ENCODE peak calls at places on chromosomes 7 and 10, in eight cellular contexts. One of them, this sample, is unnamed.
A peak's percentile ranks its signal among the peaks of the same experiment; 100 is the strongest.

GRCh38 chr7:11911900-11912299 is 79.9 kb upstream of the THSD7A start:
- DNase-seq in A549: no peak
- DNase-seq in lower leg skin: no peak
- DNase-seq in prostate gland: no peak
- DNase-seq in right lobe of liver: no peak
- DNase-seq in uterus: no peak
- DNase-seq in ovary: no peak
- DNase-seq in adrenal gland: no peak
- DNase-seq in this sample: no peak

GRCh38 chr7:157577061-157577460 is 240.3 kb downstream of the DNAJB6 start:
- DNase-seq in A549: no peak
- DNase-seq in lower leg skin: no peak
- DNase-seq in prostate gland: no peak
- DNase-seq in right lobe of liver: no peak
- DNase-seq in uterus: no peak
- DNase-seq in ovary: no peak
- DNase-seq in adrenal gland: no peak
- DNase-seq in this sample: no peak

GRCh38 chr10:131211965-131212619 is 99.4 kb downstream of the TCERG1L start:
- DNase-seq in A549: no peak
- DNase-seq in lower leg skin: no peak
- DNase-seq in prostate gland: no peak
- DNase-seq in right lobe of liver: no peak
- DNase-seq in uterus: peak; percentile 1
- DNase-seq in ovary: no peak
- DNase-seq in adrenal gland: no peak
- DNase-seq in this sample: no peak

GRCh38 chr7:34107306-34107705 is 202.0 kb downstream of the BMPER start:
- DNase-seq in A549: no peak
- DNase-seq in lower leg skin: no peak
- DNase-seq in prostate gland: no peak
- DNase-seq in right lobe of liver: no peak
- DNase-seq in uterus: peak; percentile 29
- DNase-seq in ovary: no peak
- DNase-seq in adrenal gland: no peak
- DNase-seq in this sample: peak; percentile 43

GRCh38 chr7:138195207-138195606 is 118.9 kb downstream of the AKR1D1 start:
- DNase-seq in A549: no peak
- DNase-seq in lower leg skin: no peak
- DNase-seq in prostate gland: peak; percentile 25
- DNase-seq in right lobe of liver: no peak
- DNase-seq in uterus: no peak
- DNase-seq in ovary: no peak
- DNase-seq in adrenal gland: no peak
- DNase-seq in this sample: no peak

GRCh38 chr10:88461426-88461825 is 121.7 kb downstream of the RNLS start:
- DNase-seq in A549: no peak
- DNase-seq in lower leg skin: no peak
- DNase-seq in prostate gland: no peak
- DNase-seq in right lobe of liver: no peak
- DNase-seq in uterus: no peak
- DNase-seq in ovary: no peak
- DNase-seq in adrenal gland: no peak
- DNase-seq in this sample: no peak

GRCh38 chr7:131959106-131959812 is 402.8 kb upstream of the PODXL start:
- DNase-seq in A549: no peak
- DNase-seq in lower leg skin: no peak
- DNase-seq in prostate gland: no peak
- DNase-seq in right lobe of liver: no peak
- DNase-seq in uterus: no peak
- DNase-seq in ovary: no peak
- DNase-seq in adrenal gland: no peak
- DNase-seq in this sample: no peak

GRCh38 chr10:24209946-24210491 is 1.1 kb downstream of the KIAA1217 start:
- DNase-seq in A549: peak; percentile 14
- DNase-seq in lower leg skin: peak; percentile 19
- DNase-seq in prostate gland: peak; percentile 19
- DNase-seq in right lobe of liver: no peak
- DNase-seq in uterus: peak; percentile 22
- DNase-seq in ovary: peak; percentile 49
- DNase-seq in adrenal gland: no peak
- DNase-seq in this sample: peak; percentile 27

GRCh38 chr10:110486680-110487410 is 10.9 kb upstream of the DUSP5 start:
- DNase-seq in A549: no peak
- DNase-seq in lower leg skin: no peak
- DNase-seq in prostate gland: no peak
- DNase-seq in right lobe of liver: no peak
- DNase-seq in uterus: no peak
- DNase-seq in ovary: no peak
- DNase-seq in adrenal gland: no peak
- DNase-seq in this sample: no peak

GRCh38 chr10:124679401-124679800 is 64.8 kb downstream of the FAM53B start:
- DNase-seq in A549: no peak
- DNase-seq in lower leg skin: no peak
- DNase-seq in prostate gland: no peak
- DNase-seq in right lobe of liver: no peak
- DNase-seq in uterus: no peak
- DNase-seq in ovary: no peak
- DNase-seq in adrenal gland: no peak
- DNase-seq in this sample: no peak

DNA sequence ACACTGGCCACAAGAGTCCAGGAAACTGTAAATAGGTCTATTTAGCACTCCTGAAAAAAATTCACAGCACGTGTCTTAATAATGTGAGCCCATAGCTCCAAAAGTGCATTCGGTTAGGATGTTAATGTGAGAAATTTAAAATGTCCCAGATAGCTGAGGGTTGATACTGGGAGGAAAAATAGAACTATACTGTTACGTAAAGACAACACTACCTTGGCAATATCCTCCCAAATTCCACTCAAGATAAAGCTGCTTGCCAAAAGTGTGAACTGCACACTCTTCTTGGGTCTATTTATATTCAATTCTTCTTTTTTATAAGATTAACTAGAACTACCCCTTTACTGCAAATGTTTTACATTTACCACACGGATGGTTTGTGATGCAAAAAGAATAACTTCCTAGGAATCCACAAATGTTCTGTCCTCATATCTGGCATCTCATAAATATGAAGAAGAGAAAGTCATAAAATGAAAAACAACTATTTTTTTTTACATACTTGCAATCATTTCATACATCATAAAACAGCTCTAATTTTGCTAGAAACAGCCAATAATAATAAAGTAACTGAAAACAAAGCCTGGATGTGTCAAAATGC is 10.4 kb downstream of the RAB11FIP2 start:
- DNase-seq in A549: no peak
- DNase-seq in lower leg skin: no peak
- DNase-seq in prostate gland: no peak
- DNase-seq in right lobe of liver: no peak
- DNase-seq in uterus: no peak
- DNase-seq in ovary: no peak
- DNase-seq in adrenal gland: no peak
- DNase-seq in this sample: no peak
- TF ChIP-seq POLR2A in A549: no peak
- TF ChIP-seq POLR2A in lower leg skin: no peak
- TF ChIP-seq POLR2A in prostate gland: no peak
- TF ChIP-seq POLR2A in right lobe of liver: no peak
- TF ChIP-seq POLR2A in uterus: no peak
- TF ChIP-seq POLR2A in ovary: no peak
- TF ChIP-seq POLR2A in adrenal gland: no peak
- TF ChIP-seq POLR2A in this sample: no peak

DNA sequence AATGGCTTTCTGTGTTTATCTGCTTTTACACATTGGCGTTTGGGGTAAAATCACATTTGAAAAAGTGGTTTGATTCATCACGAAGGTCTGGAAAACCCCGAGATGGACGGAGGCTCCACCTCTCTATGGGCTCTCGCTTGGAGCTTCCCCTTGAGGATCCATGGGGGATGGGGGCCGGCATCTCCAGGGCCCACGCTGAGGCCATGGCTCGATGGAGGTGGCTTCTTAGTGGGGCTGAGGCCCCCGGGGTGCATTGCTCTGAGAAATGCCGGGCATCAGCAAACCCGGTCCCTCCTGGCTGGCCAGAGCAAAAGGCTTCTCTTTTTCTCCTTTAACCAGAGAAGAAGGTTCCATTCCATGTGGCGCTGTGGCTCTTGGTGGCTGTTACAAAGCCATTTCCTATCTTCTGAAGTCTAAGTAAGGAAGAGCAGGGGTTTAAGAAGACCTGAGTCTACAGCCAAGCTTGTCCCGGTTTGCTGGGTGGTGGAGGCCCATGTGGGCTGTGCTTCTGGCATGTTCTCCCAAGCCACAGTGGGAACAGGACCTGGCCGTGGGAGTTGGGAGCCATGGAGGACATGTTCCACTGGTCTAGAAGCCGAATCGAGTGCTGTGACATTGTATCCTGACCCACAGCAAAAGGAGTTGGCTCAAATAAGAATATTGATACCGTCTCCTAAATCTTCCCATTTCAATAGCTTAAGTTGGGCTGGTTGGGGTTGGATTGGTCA is 243.5 kb upstream of the PITRM1 start:
- DNase-seq in A549: no peak
- DNase-seq in lower leg skin: no peak
- DNase-seq in prostate gland: no peak
- DNase-seq in right lobe of liver: no peak
- DNase-seq in uterus: no peak
- DNase-seq in ovary: no peak
- DNase-seq in adrenal gland: no peak
- DNase-seq in this sample: no peak
- TF ChIP-seq POLR2A in A549: no peak
- TF ChIP-seq POLR2A in lower leg skin: no peak
- TF ChIP-seq POLR2A in prostate gland: no peak
- TF ChIP-seq POLR2A in right lobe of liver: no peak
- TF ChIP-seq POLR2A in uterus: no peak
- TF ChIP-seq POLR2A in ovary: no peak
- TF ChIP-seq POLR2A in adrenal gland: no peak
- TF ChIP-seq POLR2A in this sample: no peak

GRCh38 chr10:46556515-46557318 is at the start of gene GPRIN2:
- DNase-seq in A549: peak; percentile 28
- DNase-seq in lower leg skin: no peak
- DNase-seq in prostate gland: peak; percentile 56
- DNase-seq in right lobe of liver: peak; percentile 66
- DNase-seq in uterus: peak; percentile 16
- DNase-seq in ovary: peak; percentile 34
- DNase-seq in adrenal gland: peak; percentile 20
- DNase-seq in this sample: peak; percentile 32
- TF ChIP-seq POLR2A in A549: no peak
- TF ChIP-seq POLR2A in lower leg skin: no peak
- TF ChIP-seq POLR2A in prostate gland: peak; percentile 56
- TF ChIP-seq POLR2A in right lobe of liver: peak; percentile 11
- TF ChIP-seq POLR2A in uterus: no peak
- TF ChIP-seq POLR2A in ovary: no peak
- TF ChIP-seq POLR2A in adrenal gland: no peak
- TF ChIP-seq POLR2A in this sample: no peak

DNA sequence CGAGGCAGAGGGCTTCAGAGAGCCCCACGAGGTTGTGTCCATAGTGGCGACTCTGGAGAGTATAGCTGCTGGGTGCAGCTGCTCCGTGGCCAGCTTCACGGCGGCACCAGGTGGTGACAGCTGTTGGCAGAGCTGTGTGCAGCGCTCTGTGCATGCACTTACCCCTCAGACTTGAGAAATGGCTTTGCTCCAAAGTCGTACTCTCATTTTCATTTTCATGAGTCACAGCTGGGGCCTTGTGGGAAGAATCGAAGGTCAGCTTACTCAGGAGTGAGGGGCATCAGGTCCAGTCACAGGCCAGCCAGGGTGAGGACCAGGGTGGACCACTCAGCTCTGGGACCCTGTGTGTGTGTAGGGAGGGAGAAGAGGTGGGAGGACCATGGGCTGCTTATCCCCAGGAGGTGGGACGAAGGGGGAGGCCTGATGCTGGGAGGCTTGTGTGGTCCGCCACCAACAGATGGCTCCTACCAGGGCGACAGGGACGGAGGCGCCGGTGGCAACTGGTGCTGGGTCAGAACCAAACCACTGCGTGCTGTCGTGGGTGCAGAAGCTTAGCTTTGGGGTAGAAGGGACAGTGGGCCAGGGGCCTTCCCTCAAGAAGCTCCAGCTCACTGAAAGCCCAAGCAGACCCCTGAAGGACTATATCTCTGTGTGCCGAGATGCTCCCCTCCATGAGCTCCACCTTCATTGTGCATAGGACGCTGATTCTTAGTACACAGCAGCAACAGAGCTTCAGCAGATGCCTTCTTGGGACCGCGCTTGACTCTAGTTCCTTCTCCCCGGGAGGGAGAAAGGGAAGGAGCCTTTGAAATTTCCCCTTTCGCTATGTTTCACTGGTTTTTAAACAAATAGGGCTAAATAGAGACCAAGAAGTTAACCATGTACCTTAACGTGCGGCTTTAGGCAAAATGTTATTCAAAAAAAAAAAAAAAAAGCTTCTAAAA is 225.0 kb downstream of the CELF2 start:
- DNase-seq in A549: no peak
- DNase-seq in lower leg skin: no peak
- DNase-seq in prostate gland: no peak
- DNase-seq in right lobe of liver: no peak
- DNase-seq in uterus: no peak
- DNase-seq in ovary: peak; percentile 61
- DNase-seq in adrenal gland: no peak
- DNase-seq in this sample: peak; percentile 73
- TF ChIP-seq POLR2A in A549: no peak
- TF ChIP-seq POLR2A in lower leg skin: no peak
- TF ChIP-seq POLR2A in prostate gland: no peak
- TF ChIP-seq POLR2A in right lobe of liver: no peak
- TF ChIP-seq POLR2A in uterus: no peak
- TF ChIP-seq POLR2A in ovary: no peak
- TF ChIP-seq POLR2A in adrenal gland: no peak
- TF ChIP-seq POLR2A in this sample: no peak